ENCODE peak calls at places on chromosomes 11 and 22, in four cellular contexts. P is WTC11, H is K562, S is HepG2. J is an unnamed sample.

GRCh38 chr11:29159552-29160465 is 857.0 kb downstream of the KCNA4 start:
- DNase-seq in P (peak), H (peak), S (peak), J (peak)

GRCh38 chr22:49457946-49458707 is 369.5 kb downstream of the BRD1 start:
- DNase-seq in S (no peak), H (no peak), P (no peak), J (no peak)

GRCh38 chr11:1121343-1122331 is 36.1 kb upstream of the MUC5AC start:
- DNase-seq in H (no peak), S (no peak), P (no peak), J (peak)

GRCh38 chr11:132610791-132611190 is 921.5 kb downstream of the OPCML start:
- DNase-seq in H (no peak), P (no peak), S (no peak), J (no peak)

GRCh38 chr11:69593851-69594250 is 47.1 kb upstream of the CCND1 start:
- DNase-seq in P (no peak), S (no peak), H (peak), J (no peak)

GRCh38 chr11:73969091-73969490 is 13.6 kb downstream of the UCP2 start:
- DNase-seq in S (no peak), H (no peak), P (no peak), J (no peak)

GRCh38 chr22:20137671-20138416 is 6.2 kb downstream of the ZDHHC8 start:
- DNase-seq in S (no peak), P (no peak), H (no peak), J (no peak)

GRCh38 chr11:132595711-132596111 is 936.6 kb downstream of the OPCML start:
- DNase-seq in P (no peak), S (no peak), H (no peak), J (peak)

GRCh38 chr22:46674367-46674781 is 54.2 kb downstream of the GRAMD4 start:
- DNase-seq in S (no peak), P (no peak), H (no peak), J (no peak)

GRCh38 chr22:46574993-46575914 is 37.8 kb upstream of the CELSR1 start:
- DNase-seq in H (no peak), S (peak), P (peak), J (peak)

GRCh38 chr11:11157201-11157600 is 195.8 kb downstream of the CSNK2A3 start:
- DNase-seq in S (peak), H (peak), P (peak), J (peak)

GRCh38 chr11:66956689-66957290 is 1.4 kb downstream of the PC start:
- DNase-seq in S (peak), P (no peak), H (no peak), J (no peak)

GRCh38 chr11:15969701-15970329 is 386.5 kb downstream of the SOX6 start:
- DNase-seq in H (no peak), P (no peak), S (no peak), J (no peak)

GRCh38 chr11:125338435-125338834 is 157.6 kb downstream of the FEZ1 start:
- DNase-seq in H (no peak), S (no peak), P (no peak), J (no peak)

GRCh38 chr11:121645596-121645995 is 192.8 kb upstream of the SORL1-AS1 start:
- DNase-seq in P (no peak), H (no peak), S (no peak), J (no peak)

GRCh38 chr11:93484716-93485115 is 58.5 kb downstream of the SMCO4 start:
- DNase-seq in S (no peak), P (no peak), H (no peak), J (peak)

GRCh38 chr22:42388130-42388797 is 43.9 kb downstream of the NFAM1 start:
- DNase-seq in H (peak), P (peak), S (no peak), J (peak)

GRCh38 chr11:44681698-44682097 is 45.1 kb upstream of the TSPAN18 start:
- DNase-seq in S (no peak), P (no peak), H (no peak), J (no peak)

GRCh38 chr11:101584651-101585050 is 844 bp upstream of the TRPC6 start:
- DNase-seq in H (no peak), S (no peak), P (no peak), J (no peak)

GRCh38 chr11:38169286-38169685 is 1571.2 kb upstream of the RAG2 start:
- DNase-seq in H (no peak), P (no peak), S (peak), J (no peak)
- TF ChIP-seq FOXJ3 in H (no peak), P (no peak), S (no peak), J (no peak)

DNA sequence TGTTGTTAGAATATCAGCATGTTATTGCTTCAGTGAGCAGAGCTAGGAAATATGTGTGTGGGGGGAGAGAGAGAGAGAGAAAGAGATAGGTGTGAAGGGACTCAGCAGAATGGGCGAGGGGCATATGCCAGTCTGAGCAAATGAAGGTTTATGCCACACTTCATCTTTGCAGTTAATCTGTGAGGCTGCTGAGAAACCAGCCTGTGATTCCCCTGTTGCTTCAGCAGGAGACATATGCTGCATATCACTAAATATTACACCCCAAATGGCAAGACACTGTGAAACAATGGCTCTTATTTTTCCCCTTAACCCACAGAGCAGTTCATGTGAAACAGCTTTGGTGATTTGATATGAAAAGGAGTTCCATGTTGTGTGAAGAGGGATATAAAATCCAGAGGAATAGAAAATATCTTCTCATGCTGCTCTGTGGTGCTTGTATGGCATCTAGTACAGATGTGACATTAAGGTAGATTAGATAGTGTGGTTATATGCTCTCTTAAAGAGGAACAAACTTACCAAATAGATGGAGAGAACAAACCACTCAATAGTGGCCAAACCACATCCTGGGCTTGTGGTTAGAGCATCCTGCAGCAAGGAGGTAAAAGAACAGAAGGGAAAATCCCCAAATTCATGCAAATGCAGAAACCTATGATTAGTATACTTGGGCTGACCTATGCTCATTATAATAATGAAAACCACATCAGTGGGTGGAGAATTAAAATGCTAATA is 864.2 kb downstream of the FAM181B start:
- DNase-seq in H (no peak), S (no peak), P (no peak), J (no peak)
- TF ChIP-seq USF2 in H (no peak), S (no peak), P (no peak), J (no peak)

GRCh38 chr22:37633693-37634504 is 5.6 kb upstream of the SH3BP1 start:
- DNase-seq in P (peak), S (peak), H (peak), J (peak)
- TF ChIP-seq FOXJ3 in P (no peak), S (no peak), H (no peak), J (no peak)

GRCh38 chr11:86196291-86196690 is 48.3 kb upstream of the EED start:
- DNase-seq in S (no peak), H (no peak), P (no peak), J (no peak)

GRCh38 chr11:86194998-86195397 is 49.6 kb upstream of the EED start:
- DNase-seq in P (no peak), H (no peak), S (no peak), J (no peak)

GRCh38 chr11:86192858-86193257 is 51.7 kb upstream of the EED start:
- DNase-seq in P (no peak), H (no peak), S (no peak), J (no peak)

GRCh38 chr11:86191874-86192273 is 52.7 kb upstream of the EED start:
- DNase-seq in S (no peak), P (no peak), H (no peak), J (no peak)

GRCh38 chr11:86193297-86194095 is 51.1 kb upstream of the EED start:
- DNase-seq in H (peak), S (peak), P (peak), J (peak)
- TF ChIP-seq USF2 in H (no peak), S (no peak), P (no peak), J (no peak)

DNA sequence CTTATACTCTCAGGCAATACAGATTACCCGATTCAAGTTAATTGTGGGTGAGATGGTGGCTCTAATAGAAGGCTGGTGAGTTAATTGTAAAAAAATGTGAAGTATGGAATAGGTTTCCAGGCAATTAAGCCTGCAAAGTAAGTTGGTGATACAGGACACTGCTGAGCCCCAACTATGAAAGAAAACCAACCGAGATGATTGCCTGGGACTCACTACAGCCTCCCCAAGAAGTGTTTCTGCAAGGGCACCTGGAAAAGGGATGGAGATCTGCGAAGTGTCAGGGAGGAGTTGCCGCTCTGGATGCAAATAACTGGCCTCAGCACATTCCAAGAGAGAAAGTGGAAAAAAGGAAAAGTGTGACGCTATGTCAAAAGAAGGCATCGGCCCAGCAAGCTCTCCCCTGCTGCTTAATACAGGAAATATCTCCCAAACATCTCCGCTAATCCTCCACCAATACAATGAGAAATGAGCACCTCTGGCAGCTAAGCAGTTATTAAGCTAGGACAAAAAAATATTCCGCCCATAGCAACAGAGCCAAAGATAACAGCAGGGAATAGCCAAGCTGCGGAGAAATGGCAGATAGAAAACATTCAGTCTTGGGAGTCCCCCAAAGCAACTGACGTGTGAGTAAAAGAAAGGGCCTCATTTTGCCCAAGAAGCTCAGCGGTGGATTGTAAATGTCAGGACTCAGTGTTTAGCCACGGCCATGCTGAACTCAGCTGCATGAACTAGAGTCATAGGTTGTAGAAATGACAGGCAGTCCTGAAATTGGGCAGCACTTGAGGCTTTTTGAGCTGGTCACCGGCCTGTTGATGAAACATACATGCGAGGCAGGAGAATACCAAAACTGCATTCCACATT is 133.7 kb downstream of the SNX19 start:
- DNase-seq in S (no peak), P (no peak), H (no peak), J (no peak)
- TF ChIP-seq FOXJ3 in S (no peak), P (no peak), H (no peak), J (no peak)

J was measured in SK-N-SH.